ENCODE peak calls at places on chromosomes 5 and 9, in four cellular contexts. S is skeletal muscle cell; L is CD8-positive, alpha-beta memory T cell; U is mucosa of descending colon. R is an unnamed sample.

GRCh38 chr5:105530716-105531261 is 1968.2 kb upstream of the NUDT12 start:
- DNase-seq in S (no peak), L (no peak), U (no peak), R (no peak)

GRCh38 chr9:123343428-123344272 is 12.3 kb upstream of the CRB2 start:
- DNase-seq in S (no peak), L (no peak), U (no peak), R (no peak)

GRCh38 chr9:132752877-132753592 is 82.8 kb downstream of the GTF3C4 start:
- DNase-seq in S (no peak), L (no peak), U (no peak), R (no peak)

GRCh38 chr5:174751154-174751990 is 27.0 kb downstream of the MSX2 start:
- DNase-seq in S (no peak), L (no peak), U (no peak), R (no peak)

GRCh38 chr5:75567710-75568109 is 43.5 kb upstream of the ANKDD1B start:
- DNase-seq in S (no peak), L (no peak), U (no peak), R (no peak)

GRCh38 chr5:137595680-137596079 is 96.6 kb upstream of the SPOCK1 start:
- DNase-seq in S (no peak), L (no peak), U (no peak), R (no peak)

GRCh38 chr5:142390303-142390840 is 65.6 kb upstream of the SPRY4 start:
- DNase-seq in S (no peak), L (no peak), U (no peak), R (no peak)

GRCh38 chr9:38443181-38443580 is 18.9 kb upstream of the IGFBPL1 start:
- DNase-seq in S (no peak), L (no peak), U (no peak), R (no peak)

GRCh38 chr5:62144395-62145022 is 161.5 kb upstream of the KIF2A start:
- DNase-seq in S (no peak), L (no peak), U (no peak), R (no peak)

GRCh38 chr5:133051547-133052316 is at the start of gene HSPA4:
- DNase-seq in S (peak), L (peak), U (peak), R (peak)

GRCh38 chr5:81751836-81752643 is 1.1 kb upstream of the SSBP2 start:
- DNase-seq in S (no peak), L (no peak), U (no peak), R (no peak)

GRCh38 chr9:89993678-89994630 is 389.1 kb downstream of the GADD45G start:
- DNase-seq in S (no peak), L (no peak), U (peak), R (peak)

GRCh38 chr9:93138171-93138764 is 4.2 kb upstream of the NINJ1 start:
- DNase-seq in S (no peak), L (no peak), U (no peak), R (no peak)

GRCh38 chr5:135310328-135310989 is 88.6 kb downstream of the MACROH2A1 start:
- DNase-seq in S (peak), L (no peak), U (no peak), R (no peak)

GRCh38 chr9:98291775-98292174 is 36.3 kb upstream of the TBC1D2 start:
- DNase-seq in S (no peak), L (no peak), U (no peak), R (no peak)

GRCh38 chr9:118362123-118362522 is 657.9 kb downstream of the TLR4 start:
- DNase-seq in S (peak), L (no peak), U (no peak), R (no peak)

GRCh38 chr9:125325821-125326220 is 64.2 kb downstream of the GAPVD1 start:
- DNase-seq in S (no peak), L (no peak), U (no peak), R (no peak)

GRCh38 chr5:138903113-138903789 is 28.1 kb upstream of the LRRTM2 start:
- DNase-seq in S (no peak), L (no peak), U (no peak), R (no peak)

GRCh38 chr5:171975262-171975876 is 31.1 kb downstream of the FBXW11 start:
- DNase-seq in S (peak), L (no peak), U (no peak), R (no peak)

GRCh38 chr9:120531683-120532300 is 48.2 kb downstream of the CDK5RAP2 start:
- DNase-seq in S (no peak), L (no peak), U (no peak), R (no peak)

R was measured in left ventricle myocardium superior.